ENCODE peak calls at places on chromosomes 13 and 19, in eight cellular contexts. I is hepatic stellate cell; X is A172; M is globus pallidus; J is CD4-positive, alpha-beta memory T cell; C is mucosa of descending colon; R is Peyer's patch; V is substantia nigra. E is an unnamed sample.

GRCh38 chr13:71602327-71602726 is 264.7 kb downstream of the DACH1 start:
- DNase-seq in I (no peak), X (no peak), M (no peak), J (no peak), C (no peak), R (no peak), V (no peak), E (no peak)

GRCh38 chr19:41174297-41174928 is 18.6 kb upstream of the CYP2S1 start:
- DNase-seq in I (no peak), X (no peak), M (no peak), J (no peak), C (peak; percentile 87), R (peak; percentile 81), V (no peak), E (no peak)

GRCh38 chr13:65095118-65095517 is 2135.0 kb downstream of the PCDH9 start:
- DNase-seq in I (no peak), X (no peak), M (no peak), J (no peak), C (no peak), R (no peak), V (no peak), E (no peak)

GRCh38 chr13:99694251-99694650 is 193.0 kb downstream of the TM9SF2 start:
- DNase-seq in I (no peak), X (no peak), M (no peak), J (no peak), C (no peak), R (no peak), V (no peak), E (no peak)

GRCh38 chr19:4371209-4371897 is 28.0 kb downstream of the MPND start:
- DNase-seq in I (no peak), X (no peak), M (no peak), J (no peak), C (no peak), R (no peak), V (no peak), E (peak; percentile 21)

GRCh38 chr13:75934889-75935288 is 298.8 kb downstream of the LMO7 start:
- DNase-seq in I (no peak), X (no peak), M (no peak), J (no peak), C (no peak), R (no peak), V (no peak), E (no peak)

GRCh38 chr19:15944401-15944800 is 4.4 kb upstream of the OR10H4 start:
- DNase-seq in I (no peak), X (no peak), M (no peak), J (no peak), C (no peak), R (no peak), V (no peak), E (no peak)

GRCh38 chr19:35608250-35608649 is 4.3 kb upstream of the HAUS5 start:
- DNase-seq in I (no peak), X (no peak), M (no peak), J (no peak), C (no peak), R (no peak), V (no peak), E (no peak)

GRCh38 chr19:10339380-10339960 is at the start of gene ICAM3:
- DNase-seq in I (no peak), X (no peak), M (no peak), J (peak; percentile 65), C (peak; percentile 36), R (peak; percentile 81), V (no peak), E (no peak)

GRCh38 chr19:282501-282900 is 8.7 kb downstream of the PLPP2 start:
- DNase-seq in I (no peak), X (no peak), M (no peak), J (no peak), C (no peak), R (no peak), V (no peak), E (no peak)

GRCh38 chr13:106187501-106187900 is 348.0 kb downstream of the EFNB2 start:
- DNase-seq in I (no peak), X (peak; percentile 47), M (no peak), J (no peak), C (no peak), R (no peak), V (no peak), E (no peak)

GRCh38 chr13:42600943-42601342 is 27.0 kb downstream of the TNFSF11 start:
- DNase-seq in I (no peak), X (peak; percentile 6), M (no peak), J (no peak), C (no peak), R (no peak), V (no peak), E (no peak)

GRCh38 chr19:30112171-30112570 is 170.1 kb downstream of the URI1 start:
- DNase-seq in I (no peak), X (no peak), M (no peak), J (no peak), C (no peak), R (no peak), V (no peak), E (no peak)

GRCh38 chr13:42002066-42002465 is 41.2 kb upstream of the VWA8 start:
- DNase-seq in I (no peak), X (no peak), M (no peak), J (no peak), C (no peak), R (no peak), V (no peak), E (no peak)

GRCh38 chr13:30898721-30899188 is 7.3 kb upstream of the MEDAG start:
- DNase-seq in I (peak; percentile 70), X (peak; percentile 8), M (no peak), J (no peak), C (peak; percentile 8), R (no peak), V (no peak), E (no peak)

GRCh38 chr13:92377396-92377795 is 849.2 kb upstream of the GPC6 start:
- DNase-seq in I (no peak), X (no peak), M (no peak), J (no peak), C (no peak), R (no peak), V (no peak), E (no peak)

GRCh38 chr19:41217741-41218140 is 1.3 kb upstream of the AXL start:
- DNase-seq in I (no peak), X (no peak), M (no peak), J (no peak), C (no peak), R (no peak), V (no peak), E (no peak)

GRCh38 chr13:56314755-56315154 is 826.0 kb upstream of the PRR20A start:
- DNase-seq in I (no peak), X (no peak), M (no peak), J (no peak), C (no peak), R (no peak), V (no peak), E (no peak)

GRCh38 chr13:106100261-106100919 is 435.1 kb downstream of the EFNB2 start:
- DNase-seq in I (no peak), X (no peak), M (no peak), J (no peak), C (peak; percentile 89), R (peak; percentile 81), V (no peak), E (no peak)